ENCODE peak calls at places on chromosomes 6 and 20, in seven cellular contexts. W is heart left ventricle, H is ovary, N is IMR-90, K is gastrocnemius medialis, A is uterus, F is endothelial cell of umbilical vein. Z is an unnamed sample.

GRCh38 chr20:56091635-56092180 is 86.4 kb upstream of the CBLN4 start:
- DNase-seq in K (no peak), W (no peak), N (no peak), A (no peak), F (no peak), H (no peak), Z (no peak)

GRCh38 chr6:13367396-13367795 is 39.1 kb upstream of the TBC1D7 start:
- DNase-seq in F (peak), N (no peak), A (no peak), W (no peak), K (no peak), H (no peak), Z (no peak)

GRCh38 chr6:81381382-81381916 is 371.0 kb downstream of the TENT5A start:
- DNase-seq in A (no peak), N (peak), F (no peak), W (no peak), K (no peak), H (no peak), Z (no peak)

GRCh38 chr20:9514461-9515210 is at the start of gene LAMP5:
- DNase-seq in N (peak), H (no peak), A (no peak), W (no peak), K (no peak), F (peak), Z (no peak)

GRCh38 chr6:105499928-105500327 is 97.0 kb upstream of the PREP start:
- DNase-seq in H (no peak), A (no peak), W (no peak), F (no peak), K (no peak), N (peak), Z (no peak)

GRCh38 chr6:45791600-45792168 is 224.0 kb downstream of the CLIC5 start:
- DNase-seq in K (no peak), F (no peak), N (peak), H (no peak), W (no peak), A (no peak), Z (no peak)

GRCh38 chr20:48310312-48310711 is 517.5 kb downstream of the PREX1 start:
- DNase-seq in F (no peak), A (peak), W (no peak), N (no peak), H (peak), K (no peak), Z (no peak)

GRCh38 chr6:106444777-106445507 is 84.4 kb downstream of the CRYBG1 start:
- DNase-seq in N (peak), W (no peak), A (no peak), F (peak), K (no peak), H (no peak), Z (peak)

GRCh38 chr20:59821201-59821600 is 112.2 kb downstream of the SYCP2 start:
- DNase-seq in N (no peak), F (no peak), K (no peak), A (peak), H (no peak), W (no peak), Z (no peak)

GRCh38 chr6:134826889-134827737 is 122.8 kb downstream of the ALDH8A1 start:
- DNase-seq in N (peak), F (no peak), H (peak), W (peak), K (peak), A (peak), Z (peak)

GRCh38 chr20:47691632-47692031 is 93.6 kb downstream of the SULF2 start:
- DNase-seq in A (no peak), H (no peak), K (no peak), W (no peak), F (no peak), N (peak), Z (no peak)

GRCh38 chr6:90656325-90656724 is 69.5 kb upstream of the MAP3K7 start:
- DNase-seq in A (no peak), N (no peak), K (no peak), H (no peak), F (no peak), W (no peak), Z (no peak)

GRCh38 chr6:47603995-47604394 is 94.4 kb upstream of the ADGRF4 start:
- DNase-seq in F (no peak), H (no peak), K (no peak), W (no peak), N (no peak), A (no peak), Z (peak)

GRCh38 chr20:4957187-4957586 is 44.1 kb downstream of the SLC23A2 start:
- DNase-seq in H (no peak), N (no peak), K (no peak), F (no peak), A (no peak), W (no peak), Z (no peak)

GRCh38 chr6:83758533-83758932 is 49.6 kb upstream of the SNAP91 start:
- DNase-seq in K (no peak), H (no peak), F (no peak), N (no peak), W (no peak), A (no peak), Z (no peak)

GRCh38 chr20:36546111-36546736 is 4.9 kb downstream of the MYL9 start:
- DNase-seq in A (no peak), K (no peak), N (no peak), W (no peak), H (no peak), F (no peak), Z (no peak)

GRCh38 chr20:48098099-48098498 is 312.8 kb upstream of the SULF2 start:
- DNase-seq in A (no peak), N (no peak), F (no peak), H (no peak), K (no peak), W (no peak), Z (no peak)

GRCh38 chr6:82954351-82954750 is 111.3 kb downstream of the UBE3D start:
- DNase-seq in N (peak), K (no peak), H (no peak), W (no peak), A (no peak), F (no peak), Z (no peak)

GRCh38 chr6:151041686-151042085 is 176.2 kb downstream of the MTHFD1L start:
- DNase-seq in H (no peak), A (no peak), W (no peak), K (no peak), N (no peak), F (no peak), Z (no peak)

GRCh38 chr6:51432481-51432880 is 613.8 kb downstream of the TFAP2B start:
- DNase-seq in F (no peak), W (no peak), N (no peak), A (no peak), H (no peak), K (no peak), Z (no peak)

GRCh38 chr20:53578492-53579222 is 15.0 kb downstream of the ZNF217 start:
- DNase-seq in H (peak), W (peak), F (peak), K (peak), A (peak), N (peak), Z (peak)

GRCh38 chr6:30855429-30856069 is 28.8 kb upstream of the DDR1 start:
- DNase-seq in K (no peak), H (no peak), F (no peak), A (no peak), N (no peak), W (no peak), Z (no peak)

GRCh38 chr20:61355096-61355495 is 103.0 kb downstream of the CDH4 start:
- DNase-seq in A (no peak), K (no peak), H (no peak), N (no peak), F (no peak), W (no peak), Z (no peak)

DNA sequence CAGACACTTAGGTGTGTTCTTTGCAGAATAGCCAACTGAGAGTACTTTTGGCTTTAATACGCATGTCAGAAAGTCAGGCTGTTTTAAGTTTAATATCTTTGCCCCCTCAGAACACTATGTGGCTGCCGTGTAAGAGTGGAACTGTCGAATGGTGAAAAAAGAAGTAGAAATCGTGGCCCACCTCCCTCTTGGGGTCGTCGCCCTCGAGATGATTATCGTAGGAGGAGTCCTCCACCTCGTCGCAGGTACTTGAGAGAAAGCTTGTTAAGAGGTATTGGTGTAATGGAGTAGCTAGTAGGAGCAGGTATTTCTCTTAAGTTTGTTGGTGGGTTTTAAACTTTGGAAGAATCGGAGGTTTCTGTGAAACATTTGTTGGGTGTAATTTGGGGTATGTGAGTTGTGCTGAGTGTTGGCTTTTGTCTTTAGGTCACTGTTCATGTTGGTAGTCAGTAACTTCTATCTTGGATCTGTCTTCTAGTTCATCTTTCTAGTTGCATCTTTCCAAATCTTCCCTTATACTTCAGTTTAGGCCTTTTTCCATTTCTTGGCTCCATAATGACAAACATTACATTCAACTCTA is 4.7 kb downstream of the SRSF3 start:
- DNase-seq in N (no peak), K (no peak), F (no peak), A (no peak), H (peak), W (no peak), Z (no peak)
- TF ChIP-seq POLR2A in N (no peak), K (no peak), F (no peak), A (no peak), H (no peak), W (no peak), Z (no peak)

GRCh38 chr6:35047265-35048011 is 93.7 kb downstream of the TCP11 start:
- DNase-seq in W (no peak), K (no peak), F (peak), H (no peak), A (no peak), N (peak), Z (no peak)

GRCh38 chr6:35049885-35050284 is 91.3 kb downstream of the TCP11 start:
- DNase-seq in H (no peak), A (no peak), K (peak), N (peak), W (peak), F (no peak), Z (no peak)

GRCh38 chr6:35048031-35048613 is 93.0 kb downstream of the TCP11 start:
- DNase-seq in F (peak), H (no peak), N (no peak), A (no peak), K (no peak), W (no peak), Z (no peak)

GRCh38 chr6:35049346-35049745 is 91.8 kb downstream of the TCP11 start:
- DNase-seq in A (no peak), N (no peak), F (no peak), W (no peak), K (no peak), H (no peak), Z (no peak)

DNA sequence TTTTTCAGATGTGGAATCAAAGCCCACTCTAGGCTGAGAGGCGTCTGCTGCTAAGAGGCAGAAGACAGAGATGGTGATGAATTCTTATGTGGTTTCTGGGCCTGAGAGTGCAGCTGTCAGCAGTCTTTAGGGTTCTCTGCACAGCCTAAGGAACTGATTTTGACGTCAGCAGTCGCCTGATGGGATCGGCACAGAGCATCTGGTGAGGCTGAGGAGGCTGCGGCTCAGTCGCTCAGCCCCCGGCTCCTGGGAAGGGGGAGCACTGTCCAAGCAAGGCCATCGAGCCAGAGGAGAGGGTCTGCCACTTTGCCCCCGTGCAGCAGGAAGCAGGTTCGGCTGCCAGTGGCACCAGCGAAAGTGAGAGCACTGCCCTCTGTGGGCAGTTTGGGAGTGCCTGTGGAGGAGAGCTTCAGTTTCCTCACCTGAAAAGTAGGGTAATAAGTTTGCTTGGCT is 92.5 kb downstream of the TCP11 start:
- DNase-seq in F (no peak), A (peak), H (peak), N (peak), K (no peak), W (peak), Z (no peak)
- TF ChIP-seq POLR2A in F (no peak), A (no peak), H (no peak), N (no peak), K (no peak), W (no peak), Z (no peak)

GRCh38 chr6:169246445-169246844 is 7.2 kb downstream of the THBS2 start:
- DNase-seq in K (no peak), H (no peak), F (no peak), N (no peak), A (no peak), W (no peak), Z (no peak)
- TF ChIP-seq POLR2A in K (no peak), H (no peak), F (no peak), N (no peak), A (no peak), W (no peak), Z (no peak)

DNA sequence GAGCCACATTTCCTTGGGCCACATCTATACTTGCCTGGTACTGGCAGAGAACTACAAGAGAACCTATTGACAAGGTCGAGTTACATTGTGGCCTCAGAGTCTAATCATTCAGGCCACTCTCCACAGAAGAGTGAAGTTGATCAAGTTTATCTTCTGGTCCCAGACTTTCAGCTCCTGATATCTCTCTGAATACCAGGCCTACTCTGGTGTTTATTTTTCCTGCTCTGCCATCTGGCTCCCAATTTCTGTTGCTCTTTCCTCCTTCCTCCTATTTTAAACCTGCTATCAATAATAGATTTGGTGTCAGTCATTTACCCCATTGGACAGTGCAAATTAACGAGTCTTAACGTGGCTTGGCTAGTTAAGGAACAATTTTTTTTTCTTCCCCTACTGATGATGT is 46.6 kb downstream of the SCGN start:
- DNase-seq in W (no peak), H (no peak), A (no peak), K (no peak), F (no peak), N (no peak), Z (no peak)
- TF ChIP-seq POLR2A in W (no peak), H (no peak), A (no peak), K (no peak), F (no peak), N (no peak), Z (no peak)

Z was measured in prostate gland.